ENCODE peak calls at places on chromosomes 16 and 17, in seven cellular contexts. V is AG09309, L is psoas muscle, G is testis, P is cardiac fibroblast, R is mammary epithelial cell, I is lung. X is an unnamed sample.

GRCh38 chr16:12311309-12311708 is 334.8 kb downstream of the SNX29 start:
- DNase-seq in P (no peak), L (no peak), G (peak), R (no peak), V (no peak), I (no peak), X (no peak)

GRCh38 chr17:13638855-13639458 is 37.2 kb upstream of the HS3ST3A1 start:
- DNase-seq in V (no peak), R (no peak), G (no peak), P (peak), I (no peak), L (no peak), X (peak)

GRCh38 chr17:78301821-78302213 is 58.1 kb downstream of the SOCS3 start:
- DNase-seq in I (no peak), L (no peak), G (no peak), P (no peak), R (no peak), V (no peak), X (no peak)

GRCh38 chr17:39605492-39606433 is 2.0 kb downstream of the NEUROD2 start:
- DNase-seq in V (no peak), R (peak), L (no peak), G (no peak), I (no peak), P (peak), X (peak)

GRCh38 chr17:15942207-15942833 is 2.6 kb upstream of the ADORA2B start:
- DNase-seq in P (peak), L (no peak), V (no peak), G (no peak), R (no peak), I (no peak), X (peak)

GRCh38 chr17:35578195-35578928 is at the start of gene PEX12:
- DNase-seq in P (peak), R (peak), I (peak), V (no peak), L (peak), G (peak), X (peak)

GRCh38 chr17:4584125-4584834 is at the start of gene SMTNL2:
- DNase-seq in P (no peak), G (peak), V (no peak), L (peak), R (no peak), I (no peak), X (no peak)

GRCh38 chr17:10992097-10992496 is 154.2 kb upstream of the PIRT start:
- DNase-seq in P (no peak), G (no peak), L (no peak), I (no peak), V (no peak), R (no peak), X (no peak)

GRCh38 chr17:58755577-58756245 is at the start of gene PPM1E:
- DNase-seq in P (peak), G (peak), I (no peak), V (no peak), L (peak), R (peak), X (peak)

GRCh38 chr16:88628512-88628974 is 9.8 kb upstream of the IL17C start:
- DNase-seq in G (peak), I (no peak), R (no peak), V (no peak), P (peak), L (no peak), X (no peak)

GRCh38 chr17:43423777-43424455 is 25.1 kb downstream of the ARL4D start:
- DNase-seq in P (no peak), G (no peak), V (no peak), R (no peak), I (no peak), L (no peak), X (no peak)

GRCh38 chr17:43416998-43417891 is 18.5 kb downstream of the ARL4D start:
- DNase-seq in P (peak), L (peak), I (peak), R (peak), G (peak), V (no peak), X (peak)

DNA sequence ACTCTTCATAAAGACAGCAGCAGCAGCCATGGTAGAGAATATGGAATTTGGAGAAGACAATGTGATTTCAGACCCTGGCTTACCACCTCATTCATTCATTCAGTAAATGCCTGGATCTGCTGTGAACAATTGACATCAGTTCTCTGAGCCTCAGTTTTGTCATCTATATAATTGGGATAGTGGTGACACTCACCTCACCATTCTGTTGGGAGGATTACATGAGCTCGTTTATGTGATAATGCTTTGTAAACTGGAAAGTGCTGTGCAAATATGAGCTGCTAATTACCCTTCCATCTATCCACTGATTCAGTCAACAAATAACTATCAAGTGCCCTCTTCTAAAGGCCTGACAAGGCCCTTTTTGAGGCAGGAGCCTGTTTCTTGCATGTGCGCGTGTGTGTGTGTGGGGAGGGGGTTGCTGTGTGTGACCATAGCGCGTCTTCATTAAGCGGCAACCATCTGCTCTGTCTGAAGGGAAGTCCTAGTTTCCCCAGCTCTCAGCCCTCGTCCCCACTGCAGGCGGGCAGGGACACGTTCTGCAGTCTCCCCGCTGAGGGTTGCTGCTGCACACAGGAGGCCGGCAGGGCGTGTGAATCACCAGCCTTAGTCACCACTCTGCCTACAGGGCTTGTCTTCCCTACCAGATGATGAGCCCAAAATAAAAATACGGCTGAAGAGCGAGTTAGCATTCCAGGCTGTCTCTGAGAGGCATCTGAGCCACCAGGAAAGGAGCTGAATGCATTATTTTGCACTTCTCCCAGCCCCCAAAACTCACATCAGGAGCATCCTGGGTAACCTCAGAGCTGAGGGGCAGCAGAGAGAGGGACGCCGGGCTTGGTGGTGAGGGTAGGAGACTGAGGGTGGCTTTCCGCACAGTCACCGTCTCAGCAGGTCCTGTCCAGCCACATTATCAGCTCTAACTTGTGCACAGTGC is 19.9 kb downstream of the ARL4D start:
- DNase-seq in V (peak), G (no peak), P (peak), I (no peak), L (peak), R (peak), X (peak)
- TF ChIP-seq CTCF in V (no peak), G (no peak), P (no peak), I (no peak), L (no peak), R (no peak), X (no peak)

DNA sequence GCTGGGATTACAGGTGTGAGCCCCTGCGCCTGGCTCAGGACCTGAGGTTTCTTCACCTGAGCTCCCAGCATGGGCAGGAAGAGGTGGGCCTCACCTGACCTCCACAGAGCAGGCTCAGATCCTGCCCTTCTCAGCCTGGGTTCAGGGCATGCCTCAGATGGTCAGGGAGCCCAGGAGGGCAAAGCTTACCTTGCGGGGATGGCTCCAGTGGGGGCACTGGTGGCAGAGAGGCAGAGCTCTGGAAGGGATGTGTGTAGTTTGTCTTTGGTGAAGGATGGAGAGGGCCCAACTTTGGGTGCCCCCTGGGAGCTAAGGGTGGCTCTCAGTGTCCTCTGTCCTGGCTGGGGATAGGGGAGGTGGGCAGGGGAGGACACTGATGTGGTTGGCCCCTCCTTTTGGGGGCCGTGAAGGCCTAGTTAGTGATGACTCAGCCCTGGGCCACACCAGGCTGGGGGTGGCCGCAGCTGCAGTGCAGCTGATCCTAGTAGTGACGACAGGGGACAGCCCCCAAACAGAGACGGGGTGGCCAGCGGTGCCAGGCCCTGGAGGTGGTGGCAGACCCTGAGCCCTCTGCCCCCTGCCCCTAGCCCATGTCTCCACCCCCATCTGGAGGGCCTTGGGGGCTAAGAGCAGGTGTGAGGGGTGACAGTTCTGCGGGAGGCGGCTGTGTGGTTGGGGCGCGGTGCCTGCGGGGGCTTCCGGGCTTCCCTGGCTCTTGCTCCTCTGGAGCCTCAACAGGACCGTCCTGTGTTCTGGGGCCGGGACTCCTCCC is 5.8 kb downstream of the NHERF2 start:
- DNase-seq in G (no peak), V (no peak), I (no peak), P (no peak), L (no peak), R (no peak), X (no peak)
- H3K4me3 ChIP-seq in G (no peak), V (peak), I (no peak), P (no peak), L (peak), R (no peak), X (no peak)

GRCh38 chr17:68255731-68256538 is 8.1 kb downstream of the AMZ2 start:
- DNase-seq in I (no peak), G (no peak), R (no peak), V (no peak), L (no peak), P (no peak), X (no peak)
- TF ChIP-seq CTCF in I (no peak), G (no peak), R (no peak), V (no peak), L (no peak), P (no peak), X (no peak)

GRCh38 chr16:2476345-2476720 is 1.4 kb downstream of the TBC1D24 start:
- DNase-seq in L (no peak), R (no peak), G (no peak), V (no peak), I (no peak), P (no peak), X (no peak)
- H3K4me3 ChIP-seq in L (peak), R (no peak), G (no peak), V (no peak), I (no peak), P (no peak), X (no peak)

GRCh38 chr17:57401556-57402488 is 145.5 kb downstream of the MSI2 start:
- DNase-seq in G (no peak), P (no peak), V (no peak), L (no peak), R (no peak), I (no peak), X (no peak)
- TF ChIP-seq CTCF in G (no peak), P (no peak), V (no peak), L (peak), R (peak), I (no peak), X (no peak)

GRCh38 chr17:46010597-46011186 is 11.6 kb downstream of the STH start:
- DNase-seq in V (no peak), P (no peak), L (no peak), I (no peak), R (no peak), G (no peak), X (no peak)

GRCh38 chr17:46007461-46007965 is 8.5 kb downstream of the STH start:
- DNase-seq in G (no peak), V (no peak), R (no peak), P (no peak), I (no peak), L (no peak), X (no peak)

GRCh38 chr17:46011711-46012505 is 12.9 kb downstream of the STH start:
- DNase-seq in R (no peak), I (no peak), L (no peak), G (no peak), P (no peak), V (no peak), X (no peak)

GRCh38 chr17:46008591-46008990 is 9.5 kb downstream of the STH start:
- DNase-seq in R (no peak), P (no peak), I (no peak), L (no peak), G (no peak), V (no peak), X (no peak)

GRCh38 chr17:46009681-46010596 is 10.9 kb downstream of the STH start:
- DNase-seq in R (no peak), G (no peak), P (peak), L (peak), V (peak), I (no peak), X (peak)
- H3K4me3 ChIP-seq in R (no peak), G (no peak), P (no peak), L (no peak), V (no peak), I (no peak), X (no peak)

GRCh38 chr17:81429813-81430510 is 34.7 kb downstream of the BAHCC1 start:
- DNase-seq in G (peak), L (peak), V (no peak), R (no peak), I (no peak), P (peak), X (peak)
- TF ChIP-seq CTCF in G (no peak), L (no peak), V (no peak), R (no peak), I (peak), P (no peak), X (no peak)

GRCh38 chr16:71626858-71627213 is 852 bp downstream of the MARVELD3 start:
- DNase-seq in L (no peak), V (no peak), I (peak), P (no peak), G (no peak), R (peak), X (peak)
- H3K4me3 ChIP-seq in L (peak), V (no peak), I (peak), P (peak), G (peak), R (peak), X (peak)

X was measured in epithelial cell of esophagus.